ENCODE peak calls at places on chromosomes 2 and 18, in six cellular contexts. K is fibroblast of pulmonary artery; S is tibial artery; L is CD4-positive, alpha-beta T cell; F is colonic mucosa; A is pancreas. B is an unnamed sample.

GRCh38 chr18:11293794-11294193 is 144.4 kb upstream of the PIEZO2 start:
- DNase-seq in K (no peak), S (no peak), L (no peak), F (no peak), A (no peak), B (no peak)

GRCh38 chr18:72056171-72056570 is 488.0 kb downstream of the CBLN2 start:
- DNase-seq in K (no peak), S (no peak), L (no peak), F (no peak), A (no peak), B (no peak)

GRCh38 chr2:85195956-85196355 is 62.8 kb downstream of the TCF7L1 start:
- DNase-seq in K (no peak), S (no peak), L (no peak), F (no peak), A (no peak), B (no peak)

GRCh38 chr2:68589963-68590362 is 53.4 kb upstream of the PROKR1 start:
- DNase-seq in K (peak; percentile 62), S (no peak), L (no peak), F (no peak), A (no peak), B (no peak)

GRCh38 chr2:108988796-108989713 is at the start of gene EDAR:
- DNase-seq in K (peak; percentile 15), S (no peak), L (peak; percentile 50), F (peak; percentile 82), A (peak; percentile 64), B (peak; percentile 31)

GRCh38 chr2:107553534-107553933 is 273.2 kb upstream of the RGPD4 start:
- DNase-seq in K (peak; percentile 23), S (no peak), L (no peak), F (no peak), A (no peak), B (no peak)

GRCh38 chr2:24973812-24974211 is 2.1 kb upstream of the DNAJC27 start:
- DNase-seq in K (peak; percentile 36), S (no peak), L (no peak), F (no peak), A (no peak), B (no peak)

GRCh38 chr2:170500770-170501169 is 214.4 kb upstream of the SP5 start:
- DNase-seq in K (no peak), S (no peak), L (no peak), F (no peak), A (no peak), B (no peak)

GRCh38 chr2:224887159-224887558 is 155.1 kb downstream of the DOCK10 start:
- DNase-seq in K (peak; percentile 54), S (no peak), L (no peak), F (no peak), A (no peak), B (no peak)
- TF ChIP-seq CTCF in K (peak; percentile 1), S (peak; percentile 38), L (no peak), F (no peak), A (no peak), B (no peak)

GRCh38 chr2:62412347-62412742 is 93.7 kb downstream of the TMEM17 start:
- DNase-seq in K (no peak), S (no peak), L (no peak), F (no peak), A (no peak), B (no peak)
- TF ChIP-seq CTCF in K (no peak), S (no peak), L (no peak), F (peak; percentile 10), A (no peak), B (peak; percentile 47)

GRCh38 chr18:65983750-65984149 is 232.9 kb downstream of the CDH7 start:
- DNase-seq in K (no peak), S (no peak), L (no peak), F (no peak), A (no peak), B (no peak)

GRCh38 chr18:65988371-65988770 is 237.6 kb downstream of the CDH7 start:
- DNase-seq in K (no peak), S (no peak), L (no peak), F (no peak), A (no peak), B (no peak)

GRCh38 chr18:65990944-65991708 is 240.3 kb downstream of the CDH7 start:
- DNase-seq in K (no peak), S (no peak), L (no peak), F (no peak), A (no peak), B (no peak)

GRCh38 chr18:65990174-65990690 is 239.4 kb downstream of the CDH7 start:
- DNase-seq in K (no peak), S (no peak), L (no peak), F (no peak), A (no peak), B (no peak)

DNA sequence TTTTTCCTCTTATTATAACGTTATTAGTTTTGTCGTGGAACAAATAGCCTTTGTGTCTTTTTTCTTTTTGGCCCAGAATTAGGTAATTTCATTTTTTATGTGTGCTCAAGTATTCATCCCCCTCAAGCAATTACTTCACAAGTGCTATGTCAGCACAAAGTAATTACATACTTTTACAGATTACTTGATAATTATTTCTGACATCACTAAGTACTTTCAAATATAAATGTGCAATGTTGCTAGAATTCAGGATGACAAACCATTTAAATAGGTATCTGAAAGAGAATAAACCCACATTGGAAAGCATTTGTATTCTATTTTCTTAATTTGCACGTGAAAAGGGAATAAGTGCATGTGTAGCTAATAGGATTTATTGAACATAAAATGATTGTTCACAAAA is 238.2 kb downstream of the CDH7 start:
- DNase-seq in K (no peak), S (no peak), L (no peak), F (no peak), A (no peak), B (no peak)
- TF ChIP-seq CTCF in K (no peak), S (no peak), L (no peak), F (no peak), A (no peak), B (no peak)

GRCh38 chr2:54085069-54085468 is 30.3 kb upstream of the ACYP2 start:
- DNase-seq in K (no peak), S (no peak), L (no peak), F (no peak), A (no peak), B (no peak)

GRCh38 chr2:54083440-54083839 is 32.0 kb upstream of the ACYP2 start:
- DNase-seq in K (no peak), S (no peak), L (no peak), F (no peak), A (no peak), B (no peak)

GRCh38 chr2:54086157-54086556 is 29.3 kb upstream of the ACYP2 start:
- DNase-seq in K (no peak), S (no peak), L (no peak), F (no peak), A (no peak), B (no peak)

GRCh38 chr2:54083021-54083420 is 32.4 kb upstream of the ACYP2 start:
- DNase-seq in K (no peak), S (no peak), L (no peak), F (no peak), A (no peak), B (peak; percentile 35)

GRCh38 chr2:54084600-54084999 is 30.8 kb upstream of the ACYP2 start:
- DNase-seq in K (peak; percentile 40), S (no peak), L (no peak), F (no peak), A (no peak), B (no peak)
- TF ChIP-seq CTCF in K (peak; percentile 43), S (peak; percentile 29), L (no peak), F (no peak), A (no peak), B (peak; percentile 33)

DNA sequence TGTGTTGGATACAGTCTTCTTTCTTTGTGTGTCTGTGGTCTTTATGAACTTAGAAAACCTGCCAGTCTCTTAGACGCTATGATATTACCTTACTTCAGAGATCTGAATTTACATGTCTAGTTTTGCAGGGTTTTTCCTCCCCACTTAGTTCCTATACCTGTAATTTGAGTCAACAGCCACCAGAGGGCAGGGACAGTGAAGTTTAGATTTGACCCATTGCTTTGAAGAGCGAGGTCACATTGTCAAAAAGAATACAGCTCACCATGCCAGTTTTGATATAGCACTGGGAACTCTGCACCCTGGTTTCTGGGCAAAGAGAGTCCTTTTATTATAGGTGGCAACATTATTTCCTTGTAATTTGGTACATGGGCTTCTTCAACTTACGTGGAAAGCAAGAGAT is 102.3 kb downstream of the MAPK4 start:
- DNase-seq in K (peak; percentile 20), S (no peak), L (no peak), F (peak; percentile 24), A (peak; percentile 28), B (no peak)
- TF ChIP-seq CTCF in K (peak; percentile 43), S (no peak), L (no peak), F (peak; percentile 18), A (peak; percentile 33), B (peak; percentile 65)

DNA sequence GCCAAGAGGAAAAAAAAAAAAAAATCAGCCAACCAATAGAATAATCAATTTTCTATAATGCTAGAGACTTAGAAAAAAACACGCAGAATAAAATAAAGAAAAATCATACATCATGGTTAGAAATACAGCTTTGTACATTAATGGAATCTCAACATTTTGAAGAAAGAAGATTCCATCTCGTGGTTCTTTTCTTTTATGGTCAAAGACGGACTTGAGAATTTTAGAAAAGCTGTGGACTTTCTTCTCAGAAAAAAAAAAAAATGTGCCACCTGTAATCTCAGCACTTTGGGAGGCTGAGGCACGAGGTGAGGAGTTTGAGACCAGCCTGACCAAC is 41.8 kb upstream of the ATIC start:
- DNase-seq in K (no peak), S (no peak), L (no peak), F (no peak), A (no peak), B (no peak)
- TF ChIP-seq CTCF in K (no peak), S (peak; percentile 1), L (peak; percentile 56), F (no peak), A (no peak), B (peak; percentile 15)

B was measured in neural crest cell.